ENCODE peak calls at places on chromosomes 2 and 18, in four cellular contexts. V is colonic mucosa; Q is A549; B is CD4-positive, alpha-beta memory T cell. S is an unnamed sample.

GRCh38 chr18:62944454-62944853 is 229.1 kb downstream of the PHLPP1 start:
- DNase-seq in Q (peak; percentile 20), V (no peak), B (no peak), S (no peak)

GRCh38 chr18:649341-649740 is 8.1 kb upstream of the TYMS start:
- DNase-seq in V (no peak), B (no peak), Q (peak; percentile 34), S (no peak)

GRCh38 chr2:99600929-99601680 is 111.3 kb upstream of the REV1 start:
- DNase-seq in B (no peak), V (no peak), Q (no peak), S (no peak)

GRCh38 chr2:25324905-25325592 is 16.7 kb downstream of the DNMT3A start:
- DNase-seq in B (no peak), Q (no peak), V (no peak), S (peak; percentile 96)

GRCh38 chr2:121689356-121689755 is 40.1 kb upstream of the CLASP1 start:
- DNase-seq in V (no peak), B (no peak), Q (peak; percentile 57), S (peak; percentile 57)

GRCh38 chr2:100845141-100845991 is 25.4 kb downstream of the NPAS2 start:
- DNase-seq in V (no peak), Q (no peak), B (no peak), S (no peak)

GRCh38 chr2:207107120-207107519 is 58.6 kb downstream of the KLF7 start:
- DNase-seq in B (no peak), Q (no peak), V (no peak), S (no peak)

GRCh38 chr2:223846524-223846923 is 9.1 kb upstream of the AP1S3 start:
- DNase-seq in V (no peak), Q (peak; percentile 50), B (no peak), S (no peak)

GRCh38 chr2:62133320-62133823 is 62.5 kb upstream of the B3GNT2 start:
- DNase-seq in B (no peak), V (no peak), Q (no peak), S (no peak)

GRCh38 chr2:218129756-218130155 is 3.9 kb downstream of the CXCR2 start:
- DNase-seq in B (no peak), V (no peak), Q (no peak), S (peak; percentile 20)

GRCh38 chr2:191230174-191230573 is 15.0 kb upstream of the MYO1B start:
- DNase-seq in Q (no peak), B (no peak), V (no peak), S (no peak)

GRCh38 chr2:174450021-174450816 is 36.6 kb downstream of the GPR155 start:
- DNase-seq in B (no peak), V (no peak), Q (no peak), S (no peak)

GRCh38 chr2:242035858-242036652 is 166.5 kb downstream of the RTP5 start:
- DNase-seq in V (no peak), Q (no peak), B (no peak), S (no peak)

GRCh38 chr2:70340921-70341765 is 39.3 kb upstream of the FAM136A start:
- DNase-seq in Q (peak; percentile 60), V (peak; percentile 46), B (peak; percentile 47), S (peak; percentile 19)

GRCh38 chr2:218834685-218835084 is 3.1 kb upstream of the PRKAG3 start:
- DNase-seq in Q (no peak), B (no peak), V (no peak), S (no peak)

GRCh38 chr2:212723226-212723625 is 184.6 kb upstream of the ERBB4 start:
- DNase-seq in V (no peak), Q (no peak), B (no peak), S (no peak)

GRCh38 chr18:36620801-36621200 is 208.0 kb downstream of the TPGS2 start:
- DNase-seq in Q (no peak), V (no peak), B (no peak), S (no peak)

GRCh38 chr2:149921911-149922616 is 334.5 kb upstream of the MMADHC start:
- DNase-seq in Q (no peak), V (no peak), B (no peak), S (no peak)

GRCh38 chr18:21851327-21851961 is 110.9 kb downstream of the MIB1 start:
- DNase-seq in B (no peak), V (no peak), Q (peak; percentile 13), S (no peak)

GRCh38 chr2:23532311-23533013 is 147.5 kb downstream of the KLHL29 start:
- DNase-seq in B (peak; percentile 35), V (no peak), Q (no peak), S (no peak)

GRCh38 chr2:98078699-98079098 is 8.3 kb upstream of the VWA3B start:
- DNase-seq in V (no peak), B (no peak), Q (no peak), S (no peak)

GRCh38 chr2:98501223-98501622 is 56.6 kb downstream of the INPP4A start:
- DNase-seq in Q (no peak), B (no peak), V (no peak), S (peak; percentile 33)

GRCh38 chr18:45775241-45775676 is 50.2 kb upstream of the SIGLEC15 start:
- DNase-seq in Q (peak; percentile 85), B (peak; percentile 40), V (peak; percentile 69), S (peak; percentile 76)

GRCh38 chr2:154603682-154604081 is 94.8 kb upstream of the KCNJ3 start:
- DNase-seq in V (no peak), B (no peak), Q (no peak), S (no peak)

GRCh38 chr2:204074434-204074833 is 137.9 kb downstream of the ICOS start:
- DNase-seq in Q (no peak), B (no peak), V (no peak), S (no peak)

GRCh38 chr18:10927290-10927979 is 221.9 kb downstream of the PIEZO2 start:
- DNase-seq in B (no peak), V (no peak), Q (no peak), S (no peak)

GRCh38 chr18:63366270-63366990 is 576 bp downstream of the KDSR start:
- DNase-seq in Q (peak; percentile 52), B (peak; percentile 48), V (peak; percentile 77), S (peak; percentile 75)

GRCh38 chr2:233399306-233400225 is 45.3 kb downstream of the DGKD start:
- DNase-seq in Q (no peak), B (no peak), V (no peak), S (no peak)

GRCh38 chr2:37816036-37816435 is 109.1 kb upstream of the RMDN2 start:
- DNase-seq in B (no peak), V (no peak), Q (no peak), S (no peak)

GRCh38 chr2:68722712-68723111 is 11.9 kb upstream of the ARHGAP25 start:
- DNase-seq in V (no peak), Q (no peak), B (no peak), S (no peak)

GRCh38 chr2:241873081-241873802 is 3.7 kb downstream of the RTP5 start:
- DNase-seq in V (no peak), Q (no peak), B (no peak), S (no peak)

GRCh38 chr18:55318864-55319516 is 269.0 kb downstream of the TCF4 start:
- DNase-seq in V (no peak), Q (no peak), B (no peak), S (no peak)

GRCh38 chr2:160324161-160324768 is 124.2 kb upstream of the ITGB6 start:
- DNase-seq in V (peak; percentile 58), Q (peak; percentile 64), B (peak; percentile 27), S (peak; percentile 77)

GRCh38 chr2:109195193-109196045 is 66.4 kb downstream of the SH3RF3 start:
- DNase-seq in V (no peak), B (no peak), Q (no peak), S (no peak)

GRCh38 chr2:96798733-96799622 is 17.1 kb upstream of the CNNM3 start:
- DNase-seq in Q (no peak), B (no peak), V (no peak), S (no peak)

GRCh38 chr18:31227497-31228229 is 65.0 kb upstream of the DSC1 start:
- DNase-seq in V (no peak), Q (no peak), B (no peak), S (no peak)

GRCh38 chr2:105344704-105345345 is 7.5 kb downstream of the C2orf49 start:
- DNase-seq in V (no peak), B (no peak), Q (peak; percentile 44), S (no peak)

GRCh38 chr2:4937550-4937949 is 754.6 kb upstream of the SOX11 start:
- DNase-seq in B (no peak), Q (no peak), V (no peak), S (no peak)
- H3K9me3 ChIP-seq in B (no peaks in the 10 kb centered on the region), Q (peaks cover 2% of the 10 kb centered on the region), V (no peaks in the 10 kb centered on the region), S (no peaks in the 10 kb centered on the region)

DNA sequence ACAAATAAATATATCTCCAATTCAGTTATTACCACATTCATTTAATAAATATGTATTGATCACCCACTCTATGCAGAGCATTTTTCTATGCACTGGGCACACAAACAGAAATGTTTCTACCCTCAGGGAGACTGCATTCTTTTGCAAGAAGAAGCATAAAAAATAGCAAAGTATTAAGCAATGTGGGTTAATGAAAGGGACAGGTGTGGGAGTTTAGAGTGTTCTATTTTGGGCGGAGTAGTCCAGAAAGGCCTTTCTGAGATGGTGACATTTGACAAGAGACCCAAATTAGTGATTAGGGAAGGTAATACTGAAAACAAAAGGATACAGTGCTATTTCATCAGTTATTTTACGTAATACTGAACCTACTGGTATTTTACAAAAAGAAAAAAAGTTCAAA is 394.3 kb upstream of the CHST9 start:
- DNase-seq in B (no peak), V (no peak), Q (no peak), S (no peak)
- H3K9me3 ChIP-seq in B (no peaks in the 10 kb centered on the region), V (no peaks in the 10 kb centered on the region), Q (no peaks in the 10 kb centered on the region), S (no peaks in the 10 kb centered on the region)

GRCh38 chr2:19355931-19356544 is 2.4 kb downstream of the OSR1 start:
- DNase-seq in V (no peak), Q (no peak), B (no peak), S (no peak)
- H3K9me3 ChIP-seq in V (no peaks in the 10 kb centered on the region), Q (no peaks in the 10 kb centered on the region), B (no peaks in the 10 kb centered on the region), S (no peaks in the 10 kb centered on the region)

DNA sequence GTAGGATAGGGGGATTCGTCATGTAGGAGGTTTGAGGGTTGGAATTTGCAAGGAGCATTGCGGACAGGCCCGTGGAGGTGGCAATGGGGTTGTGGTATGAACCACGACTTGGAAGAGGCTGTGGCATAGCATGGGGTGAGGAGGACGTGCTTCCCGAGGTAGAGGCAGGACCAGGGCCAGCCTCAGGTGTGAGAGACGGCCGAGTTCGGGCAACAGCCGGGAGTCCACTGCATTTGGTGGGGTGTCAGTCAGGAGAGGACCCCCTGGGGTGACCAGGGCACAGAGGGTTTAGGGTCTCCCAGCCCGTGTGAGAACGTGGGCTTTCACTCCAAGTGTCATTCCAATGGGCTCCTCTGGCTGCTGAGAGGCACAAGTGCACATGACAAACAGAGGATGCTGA is 339.0 kb downstream of the EIPR1 start:
- DNase-seq in V (no peak), B (no peak), Q (no peak), S (no peak)
- H3K9me3 ChIP-seq in V (no peaks in the 10 kb centered on the region), B (no peaks in the 10 kb centered on the region), Q (no peaks in the 10 kb centered on the region), S (no peaks in the 10 kb centered on the region)

DNA sequence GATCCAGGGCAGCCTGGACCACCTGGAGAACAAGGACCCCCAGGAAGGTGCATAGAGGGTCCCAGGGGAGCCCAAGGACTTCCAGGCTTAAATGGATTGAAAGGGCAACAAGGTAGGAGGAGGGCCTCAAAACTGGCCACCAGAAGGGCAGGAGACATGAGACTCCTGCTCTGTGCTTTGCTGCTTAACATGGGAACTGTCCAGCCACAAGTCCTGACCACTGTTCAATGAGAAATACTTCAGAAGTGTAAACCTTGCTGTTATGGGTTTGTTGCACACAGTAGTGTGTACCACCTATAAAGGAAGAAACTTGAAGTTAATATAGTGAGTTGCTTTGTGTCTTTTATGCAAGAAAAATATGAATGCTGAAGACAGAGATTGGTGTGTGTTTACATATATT is 44.2 kb upstream of the MFF start:
- DNase-seq in Q (no peak), B (no peak), V (no peak), S (no peak)
- H3K9me3 ChIP-seq in Q (no peaks in the 10 kb centered on the region), B (no peaks in the 10 kb centered on the region), V (no peaks in the 10 kb centered on the region), S (no peaks in the 10 kb centered on the region)